ENCODE peak calls at places on chromosomes 5 and 9, in seven cellular contexts. One of them, this sample, is unnamed.

GRCh38 chr9:130387905-130388304 is 56.9 kb upstream of the ASS1 start:
- DNase-seq in fibroblast of lung: no peak
- DNase-seq in DND-41: no peak
- DNase-seq in BE2C: no peak
- DNase-seq in GM12878: no peak
- DNase-seq in psoas muscle: no peak
- DNase-seq in lung: no peak
- DNase-seq in this sample: no peak

GRCh38 chr5:191036-191948 is at the start of gene LRRC14B:
- DNase-seq in fibroblast of lung: no peak
- DNase-seq in GM12878: no peak
- DNase-seq in DND-41: no peak
- DNase-seq in psoas muscle: peak; percentile 75
- DNase-seq in BE2C: no peak
- DNase-seq in lung: no peak
- DNase-seq in this sample: peak; percentile 92

GRCh38 chr5:133635051-133635450 is 22.7 kb upstream of the FSTL4 start:
- DNase-seq in GM12878: no peak
- DNase-seq in DND-41: no peak
- DNase-seq in lung: no peak
- DNase-seq in fibroblast of lung: peak; percentile 59
- DNase-seq in psoas muscle: no peak
- DNase-seq in BE2C: no peak
- DNase-seq in this sample: no peak

GRCh38 chr5:322281-322941 is 897 bp downstream of the AHRR start:
- DNase-seq in BE2C: no peak
- DNase-seq in GM12878: no peak
- DNase-seq in lung: no peak
- DNase-seq in DND-41: no peak
- DNase-seq in psoas muscle: no peak
- DNase-seq in fibroblast of lung: peak; percentile 29
- DNase-seq in this sample: no peak

GRCh38 chr5:65775476-65775875 is 53.5 kb downstream of the NLN start:
- DNase-seq in psoas muscle: no peak
- DNase-seq in fibroblast of lung: no peak
- DNase-seq in lung: no peak
- DNase-seq in DND-41: no peak
- DNase-seq in BE2C: no peak
- DNase-seq in GM12878: no peak
- DNase-seq in this sample: no peak

GRCh38 chr9:14608521-14608920 is 84.7 kb downstream of the ZDHHC21 start:
- DNase-seq in DND-41: no peak
- DNase-seq in psoas muscle: no peak
- DNase-seq in GM12878: no peak
- DNase-seq in fibroblast of lung: no peak
- DNase-seq in BE2C: no peak
- DNase-seq in lung: no peak
- DNase-seq in this sample: no peak

GRCh38 chr5:168404366-168404765 is 81.9 kb upstream of the RARS1 start:
- DNase-seq in BE2C: no peak
- DNase-seq in lung: no peak
- DNase-seq in fibroblast of lung: peak; percentile 96
- DNase-seq in psoas muscle: no peak
- DNase-seq in DND-41: no peak
- DNase-seq in GM12878: no peak
- DNase-seq in this sample: no peak

GRCh38 chr5:179679014-179679674 is 1.7 kb downstream of the CBY3 start:
- DNase-seq in lung: peak; percentile 79
- DNase-seq in fibroblast of lung: peak; percentile 65
- DNase-seq in psoas muscle: peak; percentile 81
- DNase-seq in DND-41: peak; percentile 40
- DNase-seq in BE2C: peak; percentile 18
- DNase-seq in GM12878: no peak
- DNase-seq in this sample: no peak

GRCh38 chr5:172541119-172541763 is 86.9 kb upstream of the SH3PXD2B start:
- DNase-seq in fibroblast of lung: no peak
- DNase-seq in DND-41: no peak
- DNase-seq in BE2C: peak; percentile 80
- DNase-seq in lung: no peak
- DNase-seq in GM12878: no peak
- DNase-seq in psoas muscle: no peak
- DNase-seq in this sample: no peak

GRCh38 chr9:109238677-109239076 is 71.6 kb upstream of the FRRS1L start:
- DNase-seq in DND-41: no peak
- DNase-seq in psoas muscle: no peak
- DNase-seq in GM12878: no peak
- DNase-seq in fibroblast of lung: peak; percentile 55
- DNase-seq in BE2C: no peak
- DNase-seq in lung: no peak
- DNase-seq in this sample: no peak

GRCh38 chr5:149381986-149382338 is 2.9 kb upstream of the IL17B start:
- DNase-seq in GM12878: no peak
- DNase-seq in fibroblast of lung: peak; percentile 52
- DNase-seq in DND-41: peak; percentile 63
- DNase-seq in psoas muscle: peak; percentile 77
- DNase-seq in BE2C: peak; percentile 85
- DNase-seq in lung: peak; percentile 79
- DNase-seq in this sample: peak; percentile 56

GRCh38 chr9:113289091-113289490 is 13.6 kb downstream of the PRPF4 start:
- DNase-seq in fibroblast of lung: no peak
- DNase-seq in GM12878: no peak
- DNase-seq in psoas muscle: no peak
- DNase-seq in lung: no peak
- DNase-seq in DND-41: no peak
- DNase-seq in BE2C: no peak
- DNase-seq in this sample: no peak

GRCh38 chr5:72390836-72391235 is 70.7 kb downstream of the PTCD2 start:
- DNase-seq in GM12878: no peak
- DNase-seq in psoas muscle: no peak
- DNase-seq in DND-41: no peak
- DNase-seq in fibroblast of lung: no peak
- DNase-seq in lung: no peak
- DNase-seq in BE2C: no peak
- DNase-seq in this sample: no peak

GRCh38 chr9:24413651-24414050 is 132.0 kb downstream of the IZUMO3 start:
- DNase-seq in lung: no peak
- DNase-seq in DND-41: no peak
- DNase-seq in BE2C: no peak
- DNase-seq in psoas muscle: no peak
- DNase-seq in fibroblast of lung: peak; percentile 51
- DNase-seq in GM12878: no peak
- DNase-seq in this sample: no peak

GRCh38 chr5:76855961-76856360 is 6.1 kb downstream of the S100Z start:
- DNase-seq in psoas muscle: no peak
- DNase-seq in BE2C: no peak
- DNase-seq in GM12878: no peak
- DNase-seq in DND-41: peak; percentile 53
- DNase-seq in fibroblast of lung: no peak
- DNase-seq in lung: no peak
- DNase-seq in this sample: peak; percentile 55

GRCh38 chr9:124485201-124485600 is 22.0 kb downstream of the NR5A1 start:
- DNase-seq in fibroblast of lung: no peak
- DNase-seq in psoas muscle: no peak
- DNase-seq in GM12878: no peak
- DNase-seq in BE2C: no peak
- DNase-seq in lung: no peak
- DNase-seq in DND-41: no peak
- DNase-seq in this sample: no peak

GRCh38 chr9:86966852-86967511 is 19.7 kb upstream of the GAS1 start:
- DNase-seq in GM12878: no peak
- DNase-seq in DND-41: no peak
- DNase-seq in fibroblast of lung: no peak
- DNase-seq in BE2C: no peak
- DNase-seq in lung: no peak
- DNase-seq in psoas muscle: no peak
- DNase-seq in this sample: no peak

GRCh38 chr5:1930880-1931589 is 48.3 kb upstream of the IRX4 start:
- DNase-seq in GM12878: no peak
- DNase-seq in psoas muscle: peak; percentile 47
- DNase-seq in lung: no peak
- DNase-seq in DND-41: no peak
- DNase-seq in BE2C: peak; percentile 13
- DNase-seq in fibroblast of lung: no peak
- DNase-seq in this sample: no peak

GRCh38 chr5:81398741-81399140 is 4.8 kb upstream of the ACOT12 start:
- DNase-seq in GM12878: no peak
- DNase-seq in lung: no peak
- DNase-seq in BE2C: no peak
- DNase-seq in fibroblast of lung: no peak
- DNase-seq in psoas muscle: no peak
- DNase-seq in DND-41: no peak
- DNase-seq in this sample: no peak

GRCh38 chr5:1765141-1765879 is 34.3 kb downstream of the MRPL36 start:
- DNase-seq in DND-41: no peak
- DNase-seq in psoas muscle: no peak
- DNase-seq in BE2C: no peak
- DNase-seq in GM12878: no peak
- DNase-seq in lung: no peak
- DNase-seq in fibroblast of lung: no peak
- DNase-seq in this sample: peak; percentile 22

GRCh38 chr5:163386352-163386751 is 51.0 kb upstream of the CCNG1 start:
- DNase-seq in fibroblast of lung: no peak
- DNase-seq in GM12878: no peak
- DNase-seq in DND-41: no peak
- DNase-seq in BE2C: no peak
- DNase-seq in psoas muscle: no peak
- DNase-seq in lung: no peak
- DNase-seq in this sample: no peak

GRCh38 chr5:80034962-80035821 is at the start of gene THBS4:
- DNase-seq in psoas muscle: peak; percentile 46
- DNase-seq in GM12878: no peak
- DNase-seq in BE2C: no peak
- DNase-seq in DND-41: no peak
- DNase-seq in fibroblast of lung: no peak
- DNase-seq in lung: no peak
- DNase-seq in this sample: no peak

GRCh38 chr9:136545065-136545965 is 533 bp downstream of the NOTCH1 start:
- DNase-seq in psoas muscle: no peak
- DNase-seq in GM12878: no peak
- DNase-seq in DND-41: peak; percentile 48
- DNase-seq in lung: no peak
- DNase-seq in BE2C: no peak
- DNase-seq in fibroblast of lung: no peak
- DNase-seq in this sample: peak; percentile 48

DNA sequence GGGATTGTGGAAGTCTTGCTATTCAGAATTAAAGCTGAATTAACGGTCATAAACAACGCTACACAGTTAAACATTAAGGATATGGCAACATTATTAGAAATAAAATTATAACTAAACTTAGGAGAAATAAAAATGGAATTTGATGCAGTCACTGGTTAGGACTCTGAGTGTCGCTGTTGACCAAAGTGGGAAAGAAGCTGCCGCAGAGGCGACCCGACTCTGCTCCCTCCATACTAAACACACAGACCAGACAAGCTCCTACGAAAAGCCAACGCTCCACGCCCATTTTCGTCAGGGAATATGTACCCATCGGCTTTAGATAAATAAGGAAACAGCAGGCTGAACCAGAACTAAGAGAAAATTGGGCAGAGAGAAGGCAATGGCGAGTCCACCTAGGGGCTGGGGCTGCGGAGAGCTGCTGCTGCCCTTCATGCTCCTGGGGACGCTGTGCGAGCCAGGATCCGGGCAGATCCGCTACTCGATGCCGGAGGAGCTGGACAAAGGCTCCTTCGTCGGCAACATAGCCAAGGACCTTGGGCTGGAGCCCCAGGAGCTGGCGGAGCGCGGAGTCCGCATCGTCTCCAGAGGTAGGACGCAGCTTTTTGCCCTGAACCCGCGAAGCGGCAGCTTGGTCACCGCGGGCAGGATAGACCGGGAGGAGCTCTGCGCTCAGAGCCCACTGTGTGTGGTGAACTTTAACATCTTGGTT is at the start of gene PCDHGA5:
- DNase-seq in BE2C: no peak
- DNase-seq in GM12878: no peak
- DNase-seq in DND-41: no peak
- DNase-seq in psoas muscle: no peak
- DNase-seq in fibroblast of lung: peak; percentile 20
- DNase-seq in lung: no peak
- DNase-seq in this sample: no peak
- H3K9me3 ChIP-seq in BE2C: no peaks in the 10 kb centered on the region
- H3K9me3 ChIP-seq in GM12878: peaks cover 15% of the 10 kb centered on the region
- H3K9me3 ChIP-seq in DND-41: no peaks in the 10 kb centered on the region
- H3K9me3 ChIP-seq in psoas muscle: peaks cover 30% of the 10 kb centered on the region
- H3K9me3 ChIP-seq in fibroblast of lung: peaks cover 5% of the 10 kb centered on the region
- H3K9me3 ChIP-seq in lung: peaks cover 48% of the 10 kb centered on the region
- H3K9me3 ChIP-seq in this sample: no peaks in the 10 kb centered on the region

DNA sequence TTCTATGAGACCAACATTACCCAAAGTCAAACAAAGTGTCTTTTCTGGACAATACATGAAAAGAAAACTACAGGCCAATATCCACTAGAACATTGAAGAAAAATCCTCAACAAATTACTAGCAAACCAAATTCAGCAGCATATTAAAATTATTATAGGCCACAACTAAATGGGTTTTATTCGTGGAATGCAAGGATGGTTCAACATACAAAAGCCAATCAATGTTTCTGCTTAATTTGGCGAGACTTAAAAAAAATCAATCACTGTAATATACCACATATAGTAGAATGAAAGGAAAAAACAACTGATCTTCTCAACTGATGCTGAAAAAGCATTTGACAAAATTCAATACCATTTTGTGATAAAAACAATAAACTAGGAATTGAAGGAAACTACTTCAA is 51.8 kb upstream of the FNIP1 start:
- DNase-seq in psoas muscle: no peak
- DNase-seq in BE2C: no peak
- DNase-seq in DND-41: no peak
- DNase-seq in GM12878: no peak
- DNase-seq in lung: no peak
- DNase-seq in fibroblast of lung: no peak
- DNase-seq in this sample: no peak
- H3K9me3 ChIP-seq in psoas muscle: peaks cover 18% of the 10 kb centered on the region
- H3K9me3 ChIP-seq in BE2C: peaks cover 10% of the 10 kb centered on the region
- H3K9me3 ChIP-seq in DND-41: peaks cover 17% of the 10 kb centered on the region
- H3K9me3 ChIP-seq in GM12878: peaks cover 4% of the 10 kb centered on the region
- H3K9me3 ChIP-seq in lung: peaks cover 5% of the 10 kb centered on the region
- H3K9me3 ChIP-seq in fibroblast of lung: no peaks in the 10 kb centered on the region
- H3K9me3 ChIP-seq in this sample: no peaks in the 10 kb centered on the region

DNA sequence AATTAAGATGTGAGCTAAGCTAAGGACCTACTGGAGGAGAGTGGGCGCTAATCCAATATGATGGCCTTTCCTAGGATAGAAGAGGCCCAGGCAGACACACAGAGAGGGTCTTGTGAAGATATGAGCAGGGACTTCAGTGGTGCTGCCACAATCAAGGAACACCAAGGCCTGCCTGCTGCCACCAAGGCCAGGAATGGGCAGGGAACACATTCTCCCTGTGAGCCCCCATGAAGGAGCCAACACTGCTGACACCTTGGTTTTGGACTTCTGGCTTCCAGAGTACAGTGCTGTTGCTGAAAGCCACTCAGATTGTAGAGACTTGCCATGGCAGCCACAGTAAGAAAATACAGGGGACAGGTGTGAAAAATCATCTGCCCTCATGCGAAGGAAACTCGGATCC is 73.1 kb upstream of the IRX1 start:
- DNase-seq in BE2C: no peak
- DNase-seq in GM12878: no peak
- DNase-seq in lung: no peak
- DNase-seq in fibroblast of lung: no peak
- DNase-seq in DND-41: no peak
- DNase-seq in psoas muscle: no peak
- DNase-seq in this sample: no peak
- H3K9me3 ChIP-seq in BE2C: no peaks in the 10 kb centered on the region
- H3K9me3 ChIP-seq in GM12878: peaks cover 2% of the 10 kb centered on the region
- H3K9me3 ChIP-seq in lung: no peaks in the 10 kb centered on the region
- H3K9me3 ChIP-seq in fibroblast of lung: no peaks in the 10 kb centered on the region
- H3K9me3 ChIP-seq in DND-41: no peaks in the 10 kb centered on the region
- H3K9me3 ChIP-seq in psoas muscle: no peaks in the 10 kb centered on the region
- H3K9me3 ChIP-seq in this sample: no peaks in the 10 kb centered on the region

GRCh38 chr9:119148855-119149254 is 220.4 kb downstream of the BRINP1 start:
- DNase-seq in fibroblast of lung: no peak
- DNase-seq in BE2C: no peak
- DNase-seq in lung: no peak
- DNase-seq in GM12878: no peak
- DNase-seq in DND-41: no peak
- DNase-seq in psoas muscle: no peak
- DNase-seq in this sample: no peak
- H3K9me3 ChIP-seq in fibroblast of lung: no peaks in the 10 kb centered on the region
- H3K9me3 ChIP-seq in BE2C: no peaks in the 10 kb centered on the region
- H3K9me3 ChIP-seq in lung: no peaks in the 10 kb centered on the region
- H3K9me3 ChIP-seq in GM12878: no peaks in the 10 kb centered on the region
- H3K9me3 ChIP-seq in DND-41: no peaks in the 10 kb centered on the region
- H3K9me3 ChIP-seq in psoas muscle: no peaks in the 10 kb centered on the region
- H3K9me3 ChIP-seq in this sample: no peaks in the 10 kb centered on the region

This sample was measured in MM.1S.